ENCODE peak calls at places on chromosomes 3 and 15, in four cellular contexts. One of them, this sample, is unnamed.

GRCh38 chr3:71227344-71227743 is 356.2 kb downstream of the FOXP1 start:
- DNase-seq in iPS DF 19.7: no peak
- DNase-seq in activated CD8-positive, alpha-beta memory T cell treated with anti-CD3 and anti-CD28 coated beads, Interleukin-2, amount 10 ng/mL, durations not matched to agents 7 days and 5 days: no peak
- DNase-seq in NCI-H1048: no peak
- DNase-seq in this sample: no peak

GRCh38 chr15:71715914-71716313 is 94.4 kb upstream of the NR2E3 start:
- DNase-seq in NCI-H1048: no peak
- DNase-seq in iPS DF 19.7: no peak
- DNase-seq in activated CD8-positive, alpha-beta memory T cell treated with anti-CD3 and anti-CD28 coated beads, Interleukin-2, amount 10 ng/mL, durations not matched to agents 7 days and 5 days: no peak
- DNase-seq in this sample: no peak

GRCh38 chr3:177714945-177715344 is 517.7 kb upstream of the TBL1XR1 start:
- DNase-seq in iPS DF 19.7: no peak
- DNase-seq in activated CD8-positive, alpha-beta memory T cell treated with anti-CD3 and anti-CD28 coated beads, Interleukin-2, amount 10 ng/mL, durations not matched to agents 7 days and 5 days: no peak
- DNase-seq in NCI-H1048: no peak
- DNase-seq in this sample: no peak

GRCh38 chr15:39501366-39501765 is 79.5 kb upstream of the THBS1 start:
- DNase-seq in NCI-H1048: no peak
- DNase-seq in iPS DF 19.7: no peak
- DNase-seq in activated CD8-positive, alpha-beta memory T cell treated with anti-CD3 and anti-CD28 coated beads, Interleukin-2, amount 10 ng/mL, durations not matched to agents 7 days and 5 days: no peak
- DNase-seq in this sample: no peak

GRCh38 chr15:28096720-28097431 is 2.2 kb downstream of the OCA2 start:
- DNase-seq in NCI-H1048: no peak
- DNase-seq in activated CD8-positive, alpha-beta memory T cell treated with anti-CD3 and anti-CD28 coated beads, Interleukin-2, amount 10 ng/mL, durations not matched to agents 7 days and 5 days: no peak
- DNase-seq in iPS DF 19.7: no peak
- DNase-seq in this sample: no peak

GRCh38 chr3:127550758-127551157 is 39.8 kb downstream of the TPRA1 start:
- DNase-seq in iPS DF 19.7: no peak
- DNase-seq in NCI-H1048: no peak
- DNase-seq in activated CD8-positive, alpha-beta memory T cell treated with anti-CD3 and anti-CD28 coated beads, Interleukin-2, amount 10 ng/mL, durations not matched to agents 7 days and 5 days: no peak
- DNase-seq in this sample: no peak

GRCh38 chr3:126351086-126351770 is 6.0 kb downstream of the KLF15 start:
- DNase-seq in activated CD8-positive, alpha-beta memory T cell treated with anti-CD3 and anti-CD28 coated beads, Interleukin-2, amount 10 ng/mL, durations not matched to agents 7 days and 5 days: no peak
- DNase-seq in iPS DF 19.7: no peak
- DNase-seq in NCI-H1048: no peak
- DNase-seq in this sample: no peak

GRCh38 chr3:154571827-154572226 is 141.8 kb upstream of the GPR149 start:
- DNase-seq in activated CD8-positive, alpha-beta memory T cell treated with anti-CD3 and anti-CD28 coated beads, Interleukin-2, amount 10 ng/mL, durations not matched to agents 7 days and 5 days: no peak
- DNase-seq in iPS DF 19.7: no peak
- DNase-seq in NCI-H1048: no peak
- DNase-seq in this sample: no peak

GRCh38 chr15:101393172-101393571 is 96.3 kb downstream of the PCSK6 start:
- DNase-seq in NCI-H1048: no peak
- DNase-seq in activated CD8-positive, alpha-beta memory T cell treated with anti-CD3 and anti-CD28 coated beads, Interleukin-2, amount 10 ng/mL, durations not matched to agents 7 days and 5 days: no peak
- DNase-seq in iPS DF 19.7: no peak
- DNase-seq in this sample: no peak

GRCh38 chr3:144652573-144652972 is 681.0 kb downstream of the DIPK2A start:
- DNase-seq in activated CD8-positive, alpha-beta memory T cell treated with anti-CD3 and anti-CD28 coated beads, Interleukin-2, amount 10 ng/mL, durations not matched to agents 7 days and 5 days: no peak
- DNase-seq in NCI-H1048: no peak
- DNase-seq in iPS DF 19.7: no peak
- DNase-seq in this sample: no peak

GRCh38 chr15:29065571-29065970 is 179.8 kb downstream of the APBA2 start:
- DNase-seq in NCI-H1048: no peak
- DNase-seq in iPS DF 19.7: no peak
- DNase-seq in activated CD8-positive, alpha-beta memory T cell treated with anti-CD3 and anti-CD28 coated beads, Interleukin-2, amount 10 ng/mL, durations not matched to agents 7 days and 5 days: no peak
- DNase-seq in this sample: no peak

GRCh38 chr15:79341361-79341760 is 30.4 kb downstream of the TMED3 start:
- DNase-seq in iPS DF 19.7: no peak
- DNase-seq in NCI-H1048: no peak
- DNase-seq in activated CD8-positive, alpha-beta memory T cell treated with anti-CD3 and anti-CD28 coated beads, Interleukin-2, amount 10 ng/mL, durations not matched to agents 7 days and 5 days: no peak
- DNase-seq in this sample: peak

GRCh38 chr3:188914556-188914955 is 257.2 kb upstream of the TPRG1 start:
- DNase-seq in iPS DF 19.7: no peak
- DNase-seq in activated CD8-positive, alpha-beta memory T cell treated with anti-CD3 and anti-CD28 coated beads, Interleukin-2, amount 10 ng/mL, durations not matched to agents 7 days and 5 days: no peak
- DNase-seq in NCI-H1048: no peak
- DNase-seq in this sample: no peak

GRCh38 chr3:38578081-38578475 is 71.4 kb downstream of the SCN5A start:
- DNase-seq in NCI-H1048: no peak
- DNase-seq in iPS DF 19.7: no peak
- DNase-seq in activated CD8-positive, alpha-beta memory T cell treated with anti-CD3 and anti-CD28 coated beads, Interleukin-2, amount 10 ng/mL, durations not matched to agents 7 days and 5 days: peak
- DNase-seq in this sample: no peak

This sample was measured in occipital lobe.